ENCODE peak calls at places on chromosomes 6 and 20, in eight cellular contexts. X is GM12865; Z is iPS DF 19.7; S is HT-29; M is activated T-helper 9 cell treated with anti-CD3 and anti-CD28 coated beads, Interleukin-2, amount 50 U/mL, for 16 hours; W is brain microvascular endothelial cell; R is RCC 7860; B is activated naive CD4-positive, alpha-beta T cell treated with Interleukin-2 at 50 U/mL for 16 hours. U is an unnamed sample.

GRCh38 chr6:159130846-159131245 is 38.4 kb upstream of the FNDC1 start:
- DNase-seq in X (no peak), W (no peak), Z (no peak), M (no peak), R (no peak), S (no peak), B (no peak), U (no peak)

GRCh38 chr6:92715991-92716390 is 703.4 kb downstream of the EPHA7 start:
- DNase-seq in B (no peak), R (no peak), S (no peak), W (no peak), M (no peak), Z (no peak), X (no peak), U (no peak)

GRCh38 chr6:16688984-16689636 is 72.2 kb downstream of the ATXN1 start:
- DNase-seq in R (peak; percentile 36), S (no peak), B (no peak), M (no peak), Z (no peak), X (no peak), W (peak; percentile 91), U (no peak)

GRCh38 chr6:36969240-36969691 is 14.7 kb downstream of the PI16 start:
- DNase-seq in B (no peak), M (no peak), Z (no peak), W (no peak), X (no peak), S (peak; percentile 67), R (no peak), U (no peak)

GRCh38 chr20:10731190-10731955 is 57.6 kb upstream of the JAG1 start:
- DNase-seq in X (no peak), W (peak; percentile 77), S (no peak), B (no peak), R (peak; percentile 62), M (no peak), Z (no peak), U (no peak)

GRCh38 chr6:33827546-33828451 is 24.0 kb upstream of the MLN start:
- DNase-seq in S (no peak), M (no peak), W (peak; percentile 77), X (no peak), R (no peak), B (no peak), Z (no peak), U (no peak)

GRCh38 chr6:18122128-18123093 is at the start of gene NHLRC1:
- DNase-seq in M (peak; percentile 56), X (peak; percentile 92), R (peak; percentile 9), S (peak; percentile 82), B (peak; percentile 77), Z (no peak), W (peak; percentile 80), U (peak; percentile 43)

GRCh38 chr20:17304785-17305184 is 77.9 kb downstream of the PCSK2 start:
- DNase-seq in W (no peak), Z (no peak), S (no peak), M (no peak), R (no peak), X (no peak), B (no peak), U (no peak)

GRCh38 chr6:93900142-93900541 is 480.8 kb upstream of the EPHA7 start:
- DNase-seq in W (no peak), X (no peak), M (no peak), Z (no peak), S (no peak), R (no peak), B (no peak), U (no peak)

GRCh38 chr6:100186552-100186951 is 192.5 kb upstream of the MCHR2 start:
- DNase-seq in S (no peak), B (no peak), X (no peak), R (no peak), M (no peak), W (peak; percentile 20), Z (no peak), U (no peak)

GRCh38 chr6:162829013-162829742 is 101.4 kb downstream of the PACRG start:
- DNase-seq in Z (no peak), M (no peak), W (peak; percentile 3), B (no peak), X (no peak), S (no peak), R (no peak), U (no peak)

GRCh38 chr6:31513456-31514165 is 15.2 kb upstream of the MCCD1 start:
- DNase-seq in Z (no peak), S (no peak), M (no peak), B (no peak), X (no peak), W (no peak), R (no peak), U (no peak)

U was measured in activated gamma-delta T cell.